ENCODE peak calls at places on chromosomes 5 and 9, in four cellular contexts. One of them, this sample, is unnamed.

GRCh38 chr9:135502168-135502872 is 1.8 kb downstream of the MRPS2 start:
- DNase-seq in AG10803: no peak
- DNase-seq in H1: no peak
- DNase-seq in choroid plexus epithelial cell: no peak
- DNase-seq in this sample: no peak

GRCh38 chr5:37603072-37603471 is 224.0 kb downstream of the WDR70 start:
- DNase-seq in AG10803: no peak
- DNase-seq in choroid plexus epithelial cell: no peak
- DNase-seq in H1: no peak
- DNase-seq in this sample: no peak

GRCh38 chr9:136403538-136403914 is 3.6 kb upstream of the SNAPC4 start:
- DNase-seq in AG10803: no peak
- DNase-seq in choroid plexus epithelial cell: no peak
- DNase-seq in H1: no peak
- DNase-seq in this sample: no peak

GRCh38 chr9:98146101-98146991 is 27.3 kb upstream of the TRIM14 start:
- DNase-seq in H1: no peak
- DNase-seq in AG10803: peak; percentile 51
- DNase-seq in choroid plexus epithelial cell: peak; percentile 50
- DNase-seq in this sample: peak; percentile 54

GRCh38 chr9:8268216-8268878 is 468.8 kb upstream of the DMAC1 start:
- DNase-seq in choroid plexus epithelial cell: no peak
- DNase-seq in AG10803: no peak
- DNase-seq in H1: no peak
- DNase-seq in this sample: peak; percentile 75

GRCh38 chr9:86795047-86795437 is 152.3 kb downstream of the GAS1 start:
- DNase-seq in choroid plexus epithelial cell: peak; percentile 10
- DNase-seq in H1: no peak
- DNase-seq in AG10803: peak; percentile 65
- DNase-seq in this sample: peak; percentile 35

GRCh38 chr5:42005561-42006153 is 80.6 kb downstream of the FBXO4 start:
- DNase-seq in choroid plexus epithelial cell: peak; percentile 57
- DNase-seq in H1: no peak
- DNase-seq in AG10803: peak; percentile 36
- DNase-seq in this sample: peak; percentile 37

GRCh38 chr9:93288891-93289883 is 105.2 kb downstream of the WNK2 start:
- DNase-seq in AG10803: no peak
- DNase-seq in H1: no peak
- DNase-seq in choroid plexus epithelial cell: peak; percentile 66
- DNase-seq in this sample: peak; percentile 80

GRCh38 chr9:38737246-38737645 is 17.3 kb upstream of the FAM240B start:
- DNase-seq in H1: no peak
- DNase-seq in AG10803: no peak
- DNase-seq in choroid plexus epithelial cell: no peak
- DNase-seq in this sample: no peak

GRCh38 chr5:171475551-171476035 is 56.1 kb downstream of the FGF18 start:
- DNase-seq in choroid plexus epithelial cell: no peak
- DNase-seq in AG10803: no peak
- DNase-seq in H1: no peak
- DNase-seq in this sample: peak; percentile 14

GRCh38 chr5:528625-529511 is 4.6 kb upstream of the SLC9A3 start:
- DNase-seq in AG10803: no peak
- DNase-seq in H1: no peak
- DNase-seq in choroid plexus epithelial cell: no peak
- DNase-seq in this sample: no peak

GRCh38 chr9:131096490-131097258 is at the start of gene AIF1L:
- DNase-seq in AG10803: no peak
- DNase-seq in H1: no peak
- DNase-seq in choroid plexus epithelial cell: no peak
- DNase-seq in this sample: no peak

GRCh38 chr5:171306785-171307591 is 2.1 kb upstream of the TLX3 start:
- DNase-seq in H1: no peak
- DNase-seq in AG10803: no peak
- DNase-seq in choroid plexus epithelial cell: no peak
- DNase-seq in this sample: no peak

GRCh38 chr5:42542106-42542505 is 118.9 kb downstream of the GHR start:
- DNase-seq in H1: no peak
- DNase-seq in choroid plexus epithelial cell: no peak
- DNase-seq in AG10803: no peak
- DNase-seq in this sample: no peak

GRCh38 chr9:800561-800960 is 40.9 kb upstream of the DMRT1 start:
- DNase-seq in H1: no peak
- DNase-seq in AG10803: no peak
- DNase-seq in choroid plexus epithelial cell: no peak
- DNase-seq in this sample: no peak

GRCh38 chr5:43073597-43074546 is 33.8 kb upstream of the ANXA2R start:
- DNase-seq in H1: no peak
- DNase-seq in AG10803: peak; percentile 46
- DNase-seq in choroid plexus epithelial cell: peak; percentile 66
- DNase-seq in this sample: peak; percentile 58

GRCh38 chr9:29697011-29697410 is 2123.7 kb upstream of the C9orf72 start:
- DNase-seq in AG10803: no peak
- DNase-seq in H1: no peak
- DNase-seq in choroid plexus epithelial cell: peak; percentile 42
- DNase-seq in this sample: peak; percentile 48

GRCh38 chr5:71633255-71634155 is 46.4 kb downstream of the MCCC2 start:
- DNase-seq in AG10803: no peak
- DNase-seq in H1: no peak
- DNase-seq in choroid plexus epithelial cell: no peak
- DNase-seq in this sample: no peak

GRCh38 chr5:131328536-131329186 is 64.8 kb downstream of the CDC42SE2 start:
- DNase-seq in choroid plexus epithelial cell: peak; percentile 58
- DNase-seq in H1: no peak
- DNase-seq in AG10803: peak; percentile 18
- DNase-seq in this sample: peak; percentile 65

GRCh38 chr9:967851-968641 is 8.4 kb upstream of the DMRT3 start:
- DNase-seq in AG10803: no peak
- DNase-seq in H1: no peak
- DNase-seq in choroid plexus epithelial cell: no peak
- DNase-seq in this sample: peak; percentile 22

GRCh38 chr9:93298498-93299417 is 114.8 kb downstream of the WNK2 start:
- DNase-seq in H1: no peak
- DNase-seq in choroid plexus epithelial cell: no peak
- DNase-seq in AG10803: no peak
- DNase-seq in this sample: no peak

GRCh38 chr9:89442501-89442978 is 55.4 kb downstream of the SEMA4D start:
- DNase-seq in AG10803: no peak
- DNase-seq in H1: no peak
- DNase-seq in choroid plexus epithelial cell: no peak
- DNase-seq in this sample: no peak

GRCh38 chr9:31839273-31839672 is 545.2 kb upstream of the ACO1 start:
- DNase-seq in H1: no peak
- DNase-seq in AG10803: no peak
- DNase-seq in choroid plexus epithelial cell: peak; percentile 45
- DNase-seq in this sample: no peak

GRCh38 chr9:101485873-101486692 is 47.6 kb upstream of the RNF20 start:
- DNase-seq in choroid plexus epithelial cell: peak; percentile 42
- DNase-seq in AG10803: peak; percentile 35
- DNase-seq in H1: peak; percentile 25
- DNase-seq in this sample: peak; percentile 27

GRCh38 chr5:144101616-144102015 is 68.8 kb downstream of the YIPF5 start:
- DNase-seq in choroid plexus epithelial cell: no peak
- DNase-seq in H1: no peak
- DNase-seq in AG10803: no peak
- DNase-seq in this sample: no peak

GRCh38 chr5:6732634-6733410 is 19.6 kb downstream of the TENT4A start:
- DNase-seq in AG10803: peak; percentile 68
- DNase-seq in H1: no peak
- DNase-seq in choroid plexus epithelial cell: peak; percentile 64
- DNase-seq in this sample: peak; percentile 81

GRCh38 chr5:103505581-103506305 is 56.8 kb downstream of the NUDT12 start:
- DNase-seq in H1: no peak
- DNase-seq in AG10803: peak; percentile 94
- DNase-seq in choroid plexus epithelial cell: peak; percentile 94
- DNase-seq in this sample: peak; percentile 94

GRCh38 chr9:99169982-99170761 is 51.6 kb downstream of the ALG2 start:
- DNase-seq in choroid plexus epithelial cell: no peak
- DNase-seq in AG10803: no peak
- DNase-seq in H1: no peak
- DNase-seq in this sample: no peak

GRCh38 chr9:119959846-119960545 is 590.8 kb upstream of the BRINP1 start:
- DNase-seq in H1: no peak
- DNase-seq in choroid plexus epithelial cell: no peak
- DNase-seq in AG10803: peak; percentile 77
- DNase-seq in this sample: peak; percentile 6

GRCh38 chr5:79809743-79810142 is 120.1 kb downstream of the CMYA5 start:
- DNase-seq in H1: no peak
- DNase-seq in choroid plexus epithelial cell: no peak
- DNase-seq in AG10803: no peak
- DNase-seq in this sample: peak; percentile 37

GRCh38 chr5:112687306-112687705 is 50.4 kb upstream of the APC start:
- DNase-seq in H1: peak; percentile 7
- DNase-seq in choroid plexus epithelial cell: no peak
- DNase-seq in AG10803: no peak
- DNase-seq in this sample: no peak

GRCh38 chr5:112390327-112390726 is 28.8 kb downstream of the EPB41L4A start:
- DNase-seq in choroid plexus epithelial cell: no peak
- DNase-seq in H1: no peak
- DNase-seq in AG10803: no peak
- DNase-seq in this sample: no peak

GRCh38 chr9:99115947-99116543 is 11.1 kb downstream of the TGFBR1 start:
- DNase-seq in AG10803: peak; percentile 47
- DNase-seq in H1: no peak
- DNase-seq in choroid plexus epithelial cell: no peak
- DNase-seq in this sample: no peak

DNA sequence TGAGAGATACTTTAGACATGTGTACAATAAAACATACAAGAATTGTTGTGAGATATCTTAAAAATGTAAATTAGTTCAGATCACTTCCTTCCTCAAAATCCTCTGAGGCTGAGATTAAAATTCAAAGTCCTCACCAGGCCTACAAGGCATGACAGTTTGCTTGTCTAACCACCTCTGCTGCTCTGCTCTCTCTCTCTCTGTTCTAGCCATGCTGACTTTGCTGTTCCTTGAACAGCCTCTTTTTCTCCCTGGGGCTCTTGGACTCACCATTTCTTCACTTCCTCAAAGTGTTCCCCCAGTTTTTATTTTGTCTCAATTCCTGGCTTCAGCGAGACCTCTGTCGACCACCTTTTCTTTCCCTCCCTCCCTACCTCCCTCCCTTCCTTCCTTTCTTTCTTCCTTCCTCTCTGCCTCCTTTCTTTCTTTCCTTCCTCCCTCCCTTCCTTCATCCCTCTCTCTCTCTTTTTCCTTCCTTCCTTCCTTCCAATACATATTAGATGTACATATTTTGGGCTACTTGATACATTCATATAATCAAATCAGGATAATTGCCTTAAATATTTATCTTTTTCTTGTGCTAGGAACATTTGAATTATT is 27.0 kb downstream of the CATSPER3 start:
- DNase-seq in choroid plexus epithelial cell: no peak
- DNase-seq in H1: no peak
- DNase-seq in AG10803: no peak
- DNase-seq in this sample: no peak
- H3K4me3 ChIP-seq in choroid plexus epithelial cell: no peak overlapping the region
- H3K4me3 ChIP-seq in H1: no peak overlapping the region
- H3K4me3 ChIP-seq in AG10803: no peak overlapping the region
- H3K4me3 ChIP-seq in this sample: no peak overlapping the region

GRCh38 chr5:137015540-137016116 is 483.5 kb downstream of the SPOCK1 start:
- DNase-seq in choroid plexus epithelial cell: no peak
- DNase-seq in AG10803: no peak
- DNase-seq in H1: no peak
- DNase-seq in this sample: no peak

GRCh38 chr5:137019229-137019628 is 479.9 kb downstream of the SPOCK1 start:
- DNase-seq in choroid plexus epithelial cell: no peak
- DNase-seq in H1: no peak
- DNase-seq in AG10803: no peak
- DNase-seq in this sample: no peak

GRCh38 chr5:137014731-137015130 is 484.4 kb downstream of the SPOCK1 start:
- DNase-seq in H1: no peak
- DNase-seq in choroid plexus epithelial cell: no peak
- DNase-seq in AG10803: no peak
- DNase-seq in this sample: no peak

GRCh38 chr5:137022043-137022442 is 477.1 kb downstream of the SPOCK1 start:
- DNase-seq in AG10803: peak; percentile 40
- DNase-seq in H1: no peak
- DNase-seq in choroid plexus epithelial cell: no peak
- DNase-seq in this sample: peak; percentile 21

GRCh38 chr5:137016783-137017324 is 482.3 kb downstream of the SPOCK1 start:
- DNase-seq in choroid plexus epithelial cell: peak; percentile 2
- DNase-seq in H1: no peak
- DNase-seq in AG10803: peak; percentile 3
- DNase-seq in this sample: no peak
- TF ChIP-seq CTCF in choroid plexus epithelial cell: no peak
- TF ChIP-seq CTCF in H1: peak; percentile 40
- TF ChIP-seq CTCF in AG10803: peak; percentile 8
- TF ChIP-seq CTCF in this sample: no peak

GRCh38 chr5:181221105-181221791 is 1.8 kb upstream of the TRIM41 start:
- DNase-seq in AG10803: no peak
- DNase-seq in choroid plexus epithelial cell: no peak
- DNase-seq in H1: no peak
- DNase-seq in this sample: no peak
- H3K4me3 ChIP-seq in AG10803: peak overlapping the region; percentile 13
- H3K4me3 ChIP-seq in choroid plexus epithelial cell: no peak overlapping the region
- H3K4me3 ChIP-seq in H1: peak overlapping the region; percentile 98
- H3K4me3 ChIP-seq in this sample: peak overlapping the region; percentile 36

GRCh38 chr9:132582786-132583583 is 579 bp downstream of the BARHL1 start:
- DNase-seq in choroid plexus epithelial cell: no peak
- DNase-seq in AG10803: no peak
- DNase-seq in H1: no peak
- DNase-seq in this sample: no peak
- TF ChIP-seq CTCF in choroid plexus epithelial cell: no peak
- TF ChIP-seq CTCF in AG10803: no peak
- TF ChIP-seq CTCF in H1: no peak
- TF ChIP-seq CTCF in this sample: no peak

GRCh38 chr5:139882961-139883539 is 87.4 kb downstream of the PSD2 start:
- DNase-seq in choroid plexus epithelial cell: no peak
- DNase-seq in AG10803: no peak
- DNase-seq in H1: no peak
- DNase-seq in this sample: no peak
- H3K4me3 ChIP-seq in choroid plexus epithelial cell: no peak overlapping the region
- H3K4me3 ChIP-seq in AG10803: no peak overlapping the region
- H3K4me3 ChIP-seq in H1: no peak overlapping the region
- H3K4me3 ChIP-seq in this sample: no peak overlapping the region

DNA sequence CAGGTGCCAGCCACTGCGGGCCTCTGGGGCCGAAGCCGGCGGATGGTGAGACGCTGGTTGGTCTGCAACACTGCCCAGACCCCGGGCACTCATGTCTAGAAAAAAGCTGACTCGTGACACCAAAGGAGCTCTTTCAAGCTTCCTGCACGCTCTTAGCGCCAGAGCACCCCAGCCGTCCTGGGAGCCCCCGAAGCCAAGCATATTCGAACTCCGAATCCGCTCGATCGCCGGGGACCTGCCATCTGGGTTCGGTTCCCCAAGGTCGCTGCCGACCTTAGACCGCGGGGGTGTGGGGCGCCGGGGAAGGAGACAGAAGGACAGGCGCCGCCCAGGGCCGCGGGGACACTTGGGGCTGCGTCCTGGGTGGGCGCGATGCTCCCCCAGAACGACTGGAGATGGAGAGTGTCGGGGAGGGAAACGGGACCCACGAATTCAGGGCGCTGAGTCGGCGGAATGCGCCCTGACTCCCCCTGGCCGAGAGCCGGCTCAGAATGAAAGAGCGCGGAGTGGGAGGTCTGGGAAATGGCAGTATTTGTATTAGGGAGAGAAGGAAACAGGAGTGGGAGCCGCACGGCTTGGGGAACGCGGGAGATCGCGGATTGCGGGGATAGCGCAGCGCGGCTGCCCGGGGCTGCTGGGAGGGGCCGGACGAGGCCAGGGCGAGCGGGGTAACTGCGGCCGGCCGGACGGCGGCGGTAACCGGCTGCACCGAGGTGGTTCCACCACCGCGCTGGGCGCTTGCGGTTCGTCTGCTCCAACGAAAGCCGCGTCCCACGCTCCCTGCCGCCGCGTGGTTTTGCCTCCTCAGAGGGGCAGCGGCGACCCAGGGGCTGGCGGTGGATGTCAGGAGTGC is 20.1 kb upstream of the MARCHF6 start:
- DNase-seq in AG10803: no peak
- DNase-seq in choroid plexus epithelial cell: peak; percentile 53
- DNase-seq in H1: no peak
- DNase-seq in this sample: no peak
- TF ChIP-seq CTCF in AG10803: no peak
- TF ChIP-seq CTCF in choroid plexus epithelial cell: no peak
- TF ChIP-seq CTCF in H1: peak; percentile 7
- TF ChIP-seq CTCF in this sample: no peak

This sample was measured in fibroblast of mammary gland.